ENCODE peak calls at places on chromosomes 6 and 20, in seven cellular contexts. One of them, this sample, is unnamed.

GRCh38 chr6:152071843-152072242 is 264.4 kb downstream of the ESR1 start:
- DNase-seq in PC-3: no peak
- DNase-seq in HCT116: no peak
- DNase-seq in OCI-LY7: no peak
- DNase-seq in SK-N-SH: no peak
- DNase-seq in neural progenitor cell: no peak
- DNase-seq in GM23338: no peak
- DNase-seq in this sample: no peak

GRCh38 chr20:13147071-13147961 is 73.8 kb upstream of the ISM1 start:
- DNase-seq in PC-3: no peak
- DNase-seq in HCT116: no peak
- DNase-seq in OCI-LY7: no peak
- DNase-seq in SK-N-SH: no peak
- DNase-seq in neural progenitor cell: no peak
- DNase-seq in GM23338: no peak
- DNase-seq in this sample: no peak

GRCh38 chr6:127058936-127059335 is 59.5 kb upstream of the RSPO3 start:
- DNase-seq in PC-3: no peak
- DNase-seq in HCT116: no peak
- DNase-seq in OCI-LY7: no peak
- DNase-seq in SK-N-SH: no peak
- DNase-seq in neural progenitor cell: no peak
- DNase-seq in GM23338: no peak
- DNase-seq in this sample: no peak

GRCh38 chr6:165647041-165647440 is 16.0 kb downstream of the PDE10A start:
- DNase-seq in PC-3: no peak
- DNase-seq in HCT116: no peak
- DNase-seq in OCI-LY7: no peak
- DNase-seq in SK-N-SH: no peak
- DNase-seq in neural progenitor cell: no peak
- DNase-seq in GM23338: no peak
- DNase-seq in this sample: no peak

GRCh38 chr6:34068462-34069044 is 77.3 kb downstream of the GRM4 start:
- DNase-seq in PC-3: no peak
- DNase-seq in HCT116: no peak
- DNase-seq in OCI-LY7: no peak
- DNase-seq in SK-N-SH: no peak
- DNase-seq in neural progenitor cell: peak; percentile 59
- DNase-seq in GM23338: peak; percentile 55
- DNase-seq in this sample: no peak

GRCh38 chr6:108677357-108677756 is 116.6 kb downstream of the FOXO3 start:
- DNase-seq in PC-3: no peak
- DNase-seq in HCT116: no peak
- DNase-seq in OCI-LY7: no peak
- DNase-seq in SK-N-SH: no peak
- DNase-seq in neural progenitor cell: no peak
- DNase-seq in GM23338: no peak
- DNase-seq in this sample: no peak

GRCh38 chr6:125550892-125551291 is 198.5 kb upstream of the HEY2 start:
- DNase-seq in PC-3: no peak
- DNase-seq in HCT116: no peak
- DNase-seq in OCI-LY7: no peak
- DNase-seq in SK-N-SH: no peak
- DNase-seq in neural progenitor cell: no peak
- DNase-seq in GM23338: no peak
- DNase-seq in this sample: no peak

GRCh38 chr20:47950557-47951283 is 165.4 kb upstream of the SULF2 start:
- DNase-seq in PC-3: peak; percentile 47
- DNase-seq in HCT116: no peak
- DNase-seq in OCI-LY7: no peak
- DNase-seq in SK-N-SH: no peak
- DNase-seq in neural progenitor cell: no peak
- DNase-seq in GM23338: no peak
- DNase-seq in this sample: no peak

GRCh38 chr6:134520181-134521115 is 202.5 kb upstream of the SGK1 start:
- DNase-seq in PC-3: peak; percentile 31
- DNase-seq in HCT116: no peak
- DNase-seq in OCI-LY7: no peak
- DNase-seq in SK-N-SH: no peak
- DNase-seq in neural progenitor cell: no peak
- DNase-seq in GM23338: no peak
- DNase-seq in this sample: peak; percentile 59

GRCh38 chr20:56994006-56994405 is 272.4 kb downstream of the BMP7 start:
- DNase-seq in PC-3: no peak
- DNase-seq in HCT116: no peak
- DNase-seq in OCI-LY7: no peak
- DNase-seq in SK-N-SH: no peak
- DNase-seq in neural progenitor cell: no peak
- DNase-seq in GM23338: no peak
- DNase-seq in this sample: no peak
- TF ChIP-seq EZH2phosphoT487 in PC-3: no peak
- TF ChIP-seq EZH2phosphoT487 in HCT116: no peak
- TF ChIP-seq EZH2phosphoT487 in OCI-LY7: no peak
- TF ChIP-seq EZH2phosphoT487 in SK-N-SH: no peak
- TF ChIP-seq EZH2phosphoT487 in neural progenitor cell: no peak
- TF ChIP-seq EZH2phosphoT487 in GM23338: no peak
- TF ChIP-seq EZH2phosphoT487 in this sample: no peak

DNA sequence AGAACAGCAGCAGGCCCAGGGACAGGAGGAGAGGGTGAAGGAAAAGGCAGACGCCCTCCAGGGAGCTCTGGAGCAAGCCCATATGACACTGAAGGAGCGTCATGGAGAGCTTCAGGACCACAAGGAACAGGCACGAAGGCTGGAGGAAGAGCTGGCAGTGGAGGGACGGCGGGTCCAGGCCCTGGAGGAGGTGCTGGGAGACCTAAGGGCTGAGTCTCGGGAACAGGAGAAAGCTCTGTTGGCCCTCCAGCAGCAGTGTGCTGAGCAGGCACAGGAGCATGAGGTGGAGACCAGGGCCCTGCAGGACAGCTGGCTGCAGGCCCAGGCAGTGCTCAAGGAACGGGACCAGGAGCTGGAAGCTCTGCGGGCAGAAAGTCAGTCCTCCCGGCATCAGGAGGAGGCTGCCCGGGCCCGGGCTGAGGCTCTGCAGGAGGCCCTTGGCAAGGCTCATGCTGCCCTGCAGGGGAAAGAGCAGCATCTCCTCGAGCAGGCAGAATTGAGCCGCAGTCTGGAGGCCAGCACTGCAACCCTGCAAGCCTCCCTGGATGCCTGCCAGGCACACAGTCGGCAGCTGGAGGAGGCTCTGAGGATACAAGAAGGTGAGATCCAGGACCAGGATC is 25.5 kb downstream of the C20orf173 start:
- DNase-seq in PC-3: no peak
- DNase-seq in HCT116: no peak
- DNase-seq in OCI-LY7: no peak
- DNase-seq in SK-N-SH: no peak
- DNase-seq in neural progenitor cell: no peak
- DNase-seq in GM23338: no peak
- DNase-seq in this sample: no peak
- H4K20me1 ChIP-seq in PC-3: no peaks in the 10 kb centered on the region
- H4K20me1 ChIP-seq in HCT116: no peaks in the 10 kb centered on the region
- H4K20me1 ChIP-seq in OCI-LY7: no peaks in the 10 kb centered on the region
- H4K20me1 ChIP-seq in SK-N-SH: no peaks in the 10 kb centered on the region
- H4K20me1 ChIP-seq in neural progenitor cell: no peaks in the 10 kb centered on the region
- H4K20me1 ChIP-seq in GM23338: no peaks in the 10 kb centered on the region
- H4K20me1 ChIP-seq in this sample: no peaks in the 10 kb centered on the region

GRCh38 chr6:37698264-37699137 is 818 bp upstream of the MDGA1 start:
- DNase-seq in PC-3: peak; percentile 58
- DNase-seq in HCT116: peak; percentile 24
- DNase-seq in OCI-LY7: peak; percentile 44
- DNase-seq in SK-N-SH: peak; percentile 90
- DNase-seq in neural progenitor cell: peak; percentile 83
- DNase-seq in GM23338: peak; percentile 76
- DNase-seq in this sample: peak; percentile 64
- TF ChIP-seq EZH2phosphoT487 in PC-3: no peak
- TF ChIP-seq EZH2phosphoT487 in HCT116: no peak
- TF ChIP-seq EZH2phosphoT487 in OCI-LY7: peak; percentile 44
- TF ChIP-seq EZH2phosphoT487 in SK-N-SH: no peak
- TF ChIP-seq EZH2phosphoT487 in neural progenitor cell: peak; percentile 61
- TF ChIP-seq EZH2phosphoT487 in GM23338: peak; percentile 72
- TF ChIP-seq EZH2phosphoT487 in this sample: no peak

GRCh38 chr6:44120692-44121443 is 6.4 kb downstream of the MRPL14 start:
- DNase-seq in PC-3: no peak
- DNase-seq in HCT116: no peak
- DNase-seq in OCI-LY7: no peak
- DNase-seq in SK-N-SH: no peak
- DNase-seq in neural progenitor cell: peak; percentile 46
- DNase-seq in GM23338: no peak
- DNase-seq in this sample: no peak
- H4K20me1 ChIP-seq in PC-3: peaks cover 40% of the 10 kb centered on the region
- H4K20me1 ChIP-seq in HCT116: peaks cover 29% of the 10 kb centered on the region
- H4K20me1 ChIP-seq in OCI-LY7: peaks cover 37% of the 10 kb centered on the region
- H4K20me1 ChIP-seq in SK-N-SH: peaks cover 65% of the 10 kb centered on the region
- H4K20me1 ChIP-seq in neural progenitor cell: peaks cover 100% of the 10 kb centered on the region
- H4K20me1 ChIP-seq in GM23338: peaks cover 93% of the 10 kb centered on the region
- H4K20me1 ChIP-seq in this sample: peaks cover 11% of the 10 kb centered on the region

This sample was measured in GM23248.